ENCODE peak calls at places on chromosome 14, in seven cellular contexts. One of them, this sample, is unnamed. For H3K4me1, the result is how much of the 10 kb centered on the place peaks cover.

GRCh38 chr14:57364659-57365450 is 25.5 kb upstream of the NAA30 start:
- DNase-seq in IMR-90: no peak
- DNase-seq in endothelial cell of umbilical vein: no peak
- DNase-seq in A673: no peak
- DNase-seq in upper lobe of right lung: no peak
- DNase-seq in CD8-positive, alpha-beta memory T cell: no peak
- DNase-seq in osteoblast: no peak
- DNase-seq in this sample: no peak

GRCh38 chr14:92959189-92959531 is 36.2 kb downstream of the CHGA start:
- DNase-seq in IMR-90: no peak
- DNase-seq in endothelial cell of umbilical vein: no peak
- DNase-seq in A673: no peak
- DNase-seq in upper lobe of right lung: no peak
- DNase-seq in CD8-positive, alpha-beta memory T cell: no peak
- DNase-seq in osteoblast: peak
- DNase-seq in this sample: peak

GRCh38 chr14:105331575-105332351 is 17.2 kb downstream of the PACS2 start:
- DNase-seq in IMR-90: no peak
- DNase-seq in endothelial cell of umbilical vein: no peak
- DNase-seq in A673: no peak
- DNase-seq in upper lobe of right lung: no peak
- DNase-seq in CD8-positive, alpha-beta memory T cell: no peak
- DNase-seq in osteoblast: peak
- DNase-seq in this sample: no peak

GRCh38 chr14:87869619-87870583 is 123.1 kb downstream of the GALC start:
- DNase-seq in IMR-90: peak
- DNase-seq in endothelial cell of umbilical vein: no peak
- DNase-seq in A673: peak
- DNase-seq in upper lobe of right lung: no peak
- DNase-seq in CD8-positive, alpha-beta memory T cell: no peak
- DNase-seq in osteoblast: no peak
- DNase-seq in this sample: no peak

GRCh38 chr14:89040080-89040437 is 215.6 kb downstream of the TTC8 start:
- DNase-seq in IMR-90: no peak
- DNase-seq in endothelial cell of umbilical vein: no peak
- DNase-seq in A673: no peak
- DNase-seq in upper lobe of right lung: no peak
- DNase-seq in CD8-positive, alpha-beta memory T cell: no peak
- DNase-seq in osteoblast: no peak
- DNase-seq in this sample: no peak

GRCh38 chr14:102255401-102256190 is 49.4 kb downstream of the MOK start:
- DNase-seq in IMR-90: peak
- DNase-seq in endothelial cell of umbilical vein: no peak
- DNase-seq in A673: no peak
- DNase-seq in upper lobe of right lung: peak
- DNase-seq in CD8-positive, alpha-beta memory T cell: no peak
- DNase-seq in osteoblast: peak
- DNase-seq in this sample: no peak

GRCh38 chr14:69852897-69853296 is 26.3 kb upstream of the SMOC1 start:
- DNase-seq in IMR-90: no peak
- DNase-seq in endothelial cell of umbilical vein: no peak
- DNase-seq in A673: no peak
- DNase-seq in upper lobe of right lung: no peak
- DNase-seq in CD8-positive, alpha-beta memory T cell: no peak
- DNase-seq in osteoblast: no peak
- DNase-seq in this sample: no peak

GRCh38 chr14:105364100-105364708 is 34.1 kb upstream of the TEX22 start:
- DNase-seq in IMR-90: peak
- DNase-seq in endothelial cell of umbilical vein: no peak
- DNase-seq in A673: peak
- DNase-seq in upper lobe of right lung: no peak
- DNase-seq in CD8-positive, alpha-beta memory T cell: peak
- DNase-seq in osteoblast: peak
- DNase-seq in this sample: no peak

GRCh38 chr14:99537399-99537798 is 56.2 kb downstream of the CCNK start:
- DNase-seq in IMR-90: peak
- DNase-seq in endothelial cell of umbilical vein: peak
- DNase-seq in A673: no peak
- DNase-seq in upper lobe of right lung: no peak
- DNase-seq in CD8-positive, alpha-beta memory T cell: no peak
- DNase-seq in osteoblast: peak
- DNase-seq in this sample: no peak

GRCh38 chr14:52876311-52876710 is 74.5 kb downstream of the FERMT2 start:
- DNase-seq in IMR-90: peak
- DNase-seq in endothelial cell of umbilical vein: no peak
- DNase-seq in A673: no peak
- DNase-seq in upper lobe of right lung: no peak
- DNase-seq in CD8-positive, alpha-beta memory T cell: no peak
- DNase-seq in osteoblast: no peak
- DNase-seq in this sample: no peak

GRCh38 chr14:32883189-32883588 is 55.5 kb upstream of the NPAS3 start:
- DNase-seq in IMR-90: no peak
- DNase-seq in endothelial cell of umbilical vein: no peak
- DNase-seq in A673: no peak
- DNase-seq in upper lobe of right lung: no peak
- DNase-seq in CD8-positive, alpha-beta memory T cell: no peak
- DNase-seq in osteoblast: no peak
- DNase-seq in this sample: no peak

GRCh38 chr14:93832665-93833064 is 44.4 kb upstream of the PRIMA1 start:
- DNase-seq in IMR-90: no peak
- DNase-seq in endothelial cell of umbilical vein: no peak
- DNase-seq in A673: peak
- DNase-seq in upper lobe of right lung: no peak
- DNase-seq in CD8-positive, alpha-beta memory T cell: no peak
- DNase-seq in osteoblast: no peak
- DNase-seq in this sample: no peak

GRCh38 chr14:91396959-91397815 is 20.4 kb downstream of the CCDC88C start:
- DNase-seq in IMR-90: no peak
- DNase-seq in endothelial cell of umbilical vein: peak
- DNase-seq in A673: no peak
- DNase-seq in upper lobe of right lung: no peak
- DNase-seq in CD8-positive, alpha-beta memory T cell: peak
- DNase-seq in osteoblast: peak
- DNase-seq in this sample: no peak

GRCh38 chr14:103404920-103405319 is 19.7 kb downstream of the MARK3 start:
- DNase-seq in IMR-90: no peak
- DNase-seq in endothelial cell of umbilical vein: peak
- DNase-seq in A673: no peak
- DNase-seq in upper lobe of right lung: no peak
- DNase-seq in CD8-positive, alpha-beta memory T cell: no peak
- DNase-seq in osteoblast: no peak
- DNase-seq in this sample: no peak

GRCh38 chr14:103400537-103400936 is 15.3 kb downstream of the MARK3 start:
- DNase-seq in IMR-90: no peak
- DNase-seq in endothelial cell of umbilical vein: no peak
- DNase-seq in A673: no peak
- DNase-seq in upper lobe of right lung: no peak
- DNase-seq in CD8-positive, alpha-beta memory T cell: no peak
- DNase-seq in osteoblast: no peak
- DNase-seq in this sample: no peak

GRCh38 chr14:103401223-103402214 is 16.3 kb downstream of the MARK3 start:
- DNase-seq in IMR-90: peak
- DNase-seq in endothelial cell of umbilical vein: peak
- DNase-seq in A673: no peak
- DNase-seq in upper lobe of right lung: no peak
- DNase-seq in CD8-positive, alpha-beta memory T cell: no peak
- DNase-seq in osteoblast: no peak
- DNase-seq in this sample: no peak

GRCh38 chr14:103404032-103404918 is 19.1 kb downstream of the MARK3 start:
- DNase-seq in IMR-90: peak
- DNase-seq in endothelial cell of umbilical vein: peak
- DNase-seq in A673: no peak
- DNase-seq in upper lobe of right lung: no peak
- DNase-seq in CD8-positive, alpha-beta memory T cell: no peak
- DNase-seq in osteoblast: no peak
- DNase-seq in this sample: no peak

GRCh38 chr14:103402700-103403099 is 17.5 kb downstream of the MARK3 start:
- DNase-seq in IMR-90: peak
- DNase-seq in endothelial cell of umbilical vein: peak
- DNase-seq in A673: peak
- DNase-seq in upper lobe of right lung: no peak
- DNase-seq in CD8-positive, alpha-beta memory T cell: no peak
- DNase-seq in osteoblast: peak
- DNase-seq in this sample: no peak
- H3K4me1 ChIP-seq in IMR-90: under half
- H3K4me1 ChIP-seq in endothelial cell of umbilical vein: under half
- H3K4me1 ChIP-seq in A673: half or more
- H3K4me1 ChIP-seq in upper lobe of right lung: half or more
- H3K4me1 ChIP-seq in CD8-positive, alpha-beta memory T cell: half or more
- H3K4me1 ChIP-seq in osteoblast: under half
- H3K4me1 ChIP-seq in this sample: under half

DNA sequence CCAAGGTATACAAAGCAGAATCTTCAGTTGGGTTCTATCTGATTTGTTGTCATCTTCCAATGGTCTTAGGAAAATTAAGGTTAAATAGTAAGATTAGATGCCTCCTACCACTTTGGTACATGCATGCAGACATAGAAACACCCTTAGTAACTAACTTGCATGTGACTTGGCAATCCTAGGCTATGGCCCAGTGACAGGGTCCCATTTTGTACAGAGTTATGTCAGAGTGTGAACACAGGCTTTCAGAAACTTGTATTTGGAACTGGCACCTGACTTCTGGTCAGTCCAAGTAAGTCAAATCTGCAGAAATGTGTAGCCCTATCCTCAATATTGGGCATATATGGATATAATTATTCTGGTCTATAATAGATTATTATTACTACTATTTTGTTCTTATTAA is 53.1 kb downstream of the DAD1 start:
- DNase-seq in IMR-90: no peak
- DNase-seq in endothelial cell of umbilical vein: no peak
- DNase-seq in A673: no peak
- DNase-seq in upper lobe of right lung: no peak
- DNase-seq in CD8-positive, alpha-beta memory T cell: no peak
- DNase-seq in osteoblast: no peak
- DNase-seq in this sample: no peak
- H3K4me1 ChIP-seq in IMR-90: under half
- H3K4me1 ChIP-seq in endothelial cell of umbilical vein: under half
- H3K4me1 ChIP-seq in A673: half or more
- H3K4me1 ChIP-seq in upper lobe of right lung: under half
- H3K4me1 ChIP-seq in CD8-positive, alpha-beta memory T cell: half or more
- H3K4me1 ChIP-seq in osteoblast: under half
- H3K4me1 ChIP-seq in this sample: under half

GRCh38 chr14:68816943-68817430 is 24.1 kb upstream of the ZFP36L1 start:
- DNase-seq in IMR-90: no peak
- DNase-seq in endothelial cell of umbilical vein: no peak
- DNase-seq in A673: no peak
- DNase-seq in upper lobe of right lung: no peak
- DNase-seq in CD8-positive, alpha-beta memory T cell: no peak
- DNase-seq in osteoblast: no peak
- DNase-seq in this sample: no peak
- H3K4me1 ChIP-seq in IMR-90: under half
- H3K4me1 ChIP-seq in endothelial cell of umbilical vein: under half
- H3K4me1 ChIP-seq in A673: under half
- H3K4me1 ChIP-seq in upper lobe of right lung: under half
- H3K4me1 ChIP-seq in CD8-positive, alpha-beta memory T cell: half or more
- H3K4me1 ChIP-seq in osteoblast: under half
- H3K4me1 ChIP-seq in this sample: under half

GRCh38 chr14:75427482-75428229 is at the start of gene JDP2:
- DNase-seq in IMR-90: peak
- DNase-seq in endothelial cell of umbilical vein: peak
- DNase-seq in A673: peak
- DNase-seq in upper lobe of right lung: peak
- DNase-seq in CD8-positive, alpha-beta memory T cell: peak
- DNase-seq in osteoblast: peak
- DNase-seq in this sample: peak
- H3K4me1 ChIP-seq in IMR-90: under half
- H3K4me1 ChIP-seq in endothelial cell of umbilical vein: under half
- H3K4me1 ChIP-seq in A673: under half
- H3K4me1 ChIP-seq in upper lobe of right lung: under half
- H3K4me1 ChIP-seq in CD8-positive, alpha-beta memory T cell: under half
- H3K4me1 ChIP-seq in osteoblast: under half
- H3K4me1 ChIP-seq in this sample: under half

GRCh38 chr14:60651051-60651935 is 2.0 kb upstream of the SIX1 start:
- DNase-seq in IMR-90: no peak
- DNase-seq in endothelial cell of umbilical vein: no peak
- DNase-seq in A673: no peak
- DNase-seq in upper lobe of right lung: no peak
- DNase-seq in CD8-positive, alpha-beta memory T cell: no peak
- DNase-seq in osteoblast: no peak
- DNase-seq in this sample: no peak
- H3K4me1 ChIP-seq in IMR-90: under half
- H3K4me1 ChIP-seq in endothelial cell of umbilical vein: under half
- H3K4me1 ChIP-seq in A673: under half
- H3K4me1 ChIP-seq in upper lobe of right lung: under half
- H3K4me1 ChIP-seq in CD8-positive, alpha-beta memory T cell: under half
- H3K4me1 ChIP-seq in osteoblast: under half
- H3K4me1 ChIP-seq in this sample: under half

DNA sequence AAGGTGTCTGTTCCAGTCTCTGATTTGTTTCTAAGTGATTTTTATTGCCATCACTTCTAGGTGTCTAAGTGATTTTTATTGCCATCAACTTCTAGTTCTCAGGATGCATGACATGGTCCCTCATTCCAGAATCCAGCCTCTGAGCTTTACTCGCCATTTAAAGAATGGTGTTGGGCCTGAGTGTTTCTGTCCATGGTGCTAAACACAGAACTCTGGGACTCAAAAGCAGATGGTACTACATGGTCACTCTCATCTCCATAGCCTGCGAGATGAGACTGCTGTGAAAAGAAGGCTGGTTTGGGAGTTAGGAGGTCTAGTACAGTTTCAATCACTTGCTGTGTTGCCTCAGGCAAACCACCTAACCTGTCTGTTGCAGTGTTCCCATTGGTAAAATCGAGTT is 276.6 kb downstream of the NRXN3 start:
- DNase-seq in IMR-90: no peak
- DNase-seq in endothelial cell of umbilical vein: peak
- DNase-seq in A673: peak
- DNase-seq in upper lobe of right lung: no peak
- DNase-seq in CD8-positive, alpha-beta memory T cell: no peak
- DNase-seq in osteoblast: no peak
- DNase-seq in this sample: no peak
- H3K4me1 ChIP-seq in IMR-90: under half
- H3K4me1 ChIP-seq in endothelial cell of umbilical vein: under half
- H3K4me1 ChIP-seq in A673: under half
- H3K4me1 ChIP-seq in upper lobe of right lung: under half
- H3K4me1 ChIP-seq in CD8-positive, alpha-beta memory T cell: under half
- H3K4me1 ChIP-seq in osteoblast: under half
- H3K4me1 ChIP-seq in this sample: under half

GRCh38 chr14:61747342-61747741 is 14.9 kb upstream of the SNAPC1 start:
- DNase-seq in IMR-90: no peak
- DNase-seq in endothelial cell of umbilical vein: no peak
- DNase-seq in A673: no peak
- DNase-seq in upper lobe of right lung: no peak
- DNase-seq in CD8-positive, alpha-beta memory T cell: no peak
- DNase-seq in osteoblast: no peak
- DNase-seq in this sample: no peak
- H3K4me1 ChIP-seq in IMR-90: under half
- H3K4me1 ChIP-seq in endothelial cell of umbilical vein: under half
- H3K4me1 ChIP-seq in A673: under half
- H3K4me1 ChIP-seq in upper lobe of right lung: under half
- H3K4me1 ChIP-seq in CD8-positive, alpha-beta memory T cell: under half
- H3K4me1 ChIP-seq in osteoblast: half or more
- H3K4me1 ChIP-seq in this sample: under half

DNA sequence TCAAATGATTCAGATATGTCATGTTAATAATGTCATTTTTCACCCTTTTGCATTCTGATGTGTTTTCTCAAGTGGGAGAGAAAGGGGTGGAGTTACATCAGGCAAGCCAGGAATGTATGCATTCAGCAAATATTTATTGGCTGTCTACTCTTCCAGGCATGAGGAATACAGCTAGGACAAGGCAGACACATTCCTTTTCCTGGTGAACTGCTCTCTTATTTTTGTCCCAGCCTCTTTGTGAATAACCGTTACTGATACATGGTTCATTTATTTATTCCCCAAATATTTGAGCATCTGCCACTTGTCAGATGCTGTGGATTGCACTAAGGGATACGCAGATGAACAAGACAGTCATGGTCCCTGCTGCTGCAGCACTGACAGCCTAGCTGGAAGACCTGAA is 6.1 kb downstream of the PELI2 start:
- DNase-seq in IMR-90: peak
- DNase-seq in endothelial cell of umbilical vein: no peak
- DNase-seq in A673: no peak
- DNase-seq in upper lobe of right lung: no peak
- DNase-seq in CD8-positive, alpha-beta memory T cell: no peak
- DNase-seq in osteoblast: peak
- DNase-seq in this sample: no peak
- H3K4me1 ChIP-seq in IMR-90: under half
- H3K4me1 ChIP-seq in endothelial cell of umbilical vein: under half
- H3K4me1 ChIP-seq in A673: under half
- H3K4me1 ChIP-seq in upper lobe of right lung: under half
- H3K4me1 ChIP-seq in CD8-positive, alpha-beta memory T cell: under half
- H3K4me1 ChIP-seq in osteoblast: under half
- H3K4me1 ChIP-seq in this sample: under half